ENCODE peak calls at places on chromosomes 12 and 14, in seven cellular contexts. A, H, P, Q, B, D and U are unnamed samples.
A peak's percentile ranks its signal among the peaks of the same experiment; 100 is the strongest.

GRCh38 chr12:65592416-65592815 is 231.9 kb upstream of the HMGA2 start:
- DNase-seq in A (no peak), H (no peak), P (no peak), Q (no peak), B (no peak), D (no peak), U (no peak)

GRCh38 chr12:98653866-98654493 is 8.9 kb downstream of the APAF1 start:
- DNase-seq in A (no peak), H (peak; percentile 43), P (no peak), Q (peak; percentile 29), B (no peak), D (peak; percentile 39), U (no peak)

GRCh38 chr14:72024043-72024407 is 91.8 kb downstream of the RGS6 start:
- DNase-seq in A (peak; percentile 74), H (peak; percentile 32), P (no peak), Q (peak; percentile 63), B (no peak), D (peak; percentile 21), U (no peak)

GRCh38 chr14:101709962-101710891 is 51.3 kb upstream of the PPP2R5C start:
- DNase-seq in A (peak; percentile 88), H (no peak), P (no peak), Q (peak; percentile 53), B (no peak), D (no peak), U (no peak)

GRCh38 chr12:108840605-108841328 is 16.6 kb downstream of the SSH1 start:
- DNase-seq in A (no peak), H (no peak), P (no peak), Q (no peak), B (no peak), D (no peak), U (no peak)

GRCh38 chr12:96094201-96094600 is 58.8 kb upstream of the LTA4H start:
- DNase-seq in A (peak; percentile 83), H (peak; percentile 50), P (no peak), Q (peak; percentile 75), B (no peak), D (no peak), U (no peak)

GRCh38 chr14:24900281-24900868 is 149.6 kb downstream of the STXBP6 start:
- DNase-seq in A (no peak), H (no peak), P (no peak), Q (no peak), B (no peak), D (no peak), U (no peak)

GRCh38 chr14:32925439-32925838 is 13.2 kb upstream of the NPAS3 start:
- DNase-seq in A (no peak), H (no peak), P (no peak), Q (no peak), B (no peak), D (no peak), U (no peak)

GRCh38 chr12:47547077-47547476 is 158.8 kb downstream of the RPAP3 start:
- DNase-seq in A (peak; percentile 59), H (peak; percentile 35), P (no peak), Q (peak; percentile 33), B (no peak), D (peak; percentile 9), U (no peak)

GRCh38 chr14:65472189-65472588 is 59.7 kb downstream of the FUT8 start:
- DNase-seq in A (peak; percentile 59), H (peak; percentile 57), P (no peak), Q (peak; percentile 49), B (no peak), D (no peak), U (no peak)

GRCh38 chr14:69356903-69357543 is 41.1 kb downstream of the ERH start:
- DNase-seq in A (no peak), H (peak; percentile 19), P (no peak), Q (no peak), B (no peak), D (no peak), U (no peak)

GRCh38 chr14:63045234-63045611 is at the start of gene KCNH5:
- DNase-seq in A (peak; percentile 94), H (peak; percentile 89), P (no peak), Q (peak; percentile 90), B (no peak), D (no peak), U (peak; percentile 13)

GRCh38 chr14:35114036-35114435 is 7.8 kb downstream of the PPP2R3C start:
- DNase-seq in A (no peak), H (no peak), P (no peak), Q (no peak), B (no peak), D (no peak), U (no peak)

GRCh38 chr12:22858849-22859569 is 234.0 kb downstream of the ETNK1 start:
- DNase-seq in A (peak; percentile 83), H (no peak), P (no peak), Q (no peak), B (no peak), D (no peak), U (no peak)

GRCh38 chr14:94677747-94678146 is 65.6 kb downstream of the SERPINA3 start:
- DNase-seq in A (peak; percentile 51), H (no peak), P (no peak), Q (no peak), B (no peak), D (no peak), U (no peak)

GRCh38 chr14:105474478-105475268 is at the start of gene CRIP2:
- DNase-seq in A (peak; percentile 74), H (peak; percentile 99), P (no peak), Q (peak; percentile 91), B (no peak), D (no peak), U (no peak)

GRCh38 chr12:11981174-11981733 is 89.5 kb upstream of the BCL2L14 start:
- DNase-seq in A (peak; percentile 35), H (no peak), P (peak; percentile 33), Q (no peak), B (no peak), D (peak; percentile 32), U (no peak)

GRCh38 chr12:53221203-53222076 is 10.6 kb downstream of the RARG start:
- DNase-seq in A (peak; percentile 96), H (peak; percentile 96), P (no peak), Q (peak; percentile 85), B (no peak), D (peak; percentile 22), U (peak; percentile 71)

GRCh38 chr12:65630555-65630954 is 193.7 kb upstream of the HMGA2 start:
- DNase-seq in A (no peak), H (no peak), P (no peak), Q (no peak), B (no peak), D (no peak), U (no peak)

GRCh38 chr14:103522028-103522581 is 525 bp downstream of the CKB start:
- DNase-seq in A (peak; percentile 75), H (peak; percentile 91), P (no peak), Q (peak; percentile 60), B (no peak), D (no peak), U (no peak)